ENCODE peak calls at places on chromosome 7, in five cellular contexts. Y is A549; M is CD8-positive, alpha-beta memory T cell; T is gastrocnemius medialis; D is colonic mucosa. A is an unnamed sample.

GRCh38 chr7:117715784-117716445 is 157.3 kb downstream of the CTTNBP2 start:
- DNase-seq in Y (peak; percentile 83), M (no peak), T (no peak), D (peak; percentile 76), A (peak; percentile 33)

GRCh38 chr7:582931-583330 is 63.3 kb upstream of the PDGFA start:
- DNase-seq in Y (no peak), M (no peak), T (no peak), D (no peak), A (no peak)

GRCh38 chr7:24718977-24719491 is 38.2 kb downstream of the GSDME start:
- DNase-seq in Y (no peak), M (no peak), T (no peak), D (no peak), A (no peak)

GRCh38 chr7:131556055-131556911 is at the start of gene PODXL:
- DNase-seq in Y (peak; percentile 57), M (peak; percentile 41), T (peak; percentile 41), D (peak; percentile 68), A (peak; percentile 55)

GRCh38 chr7:155489862-155490696 is 32.1 kb downstream of the EN2 start:
- DNase-seq in Y (no peak), M (no peak), T (no peak), D (peak; percentile 48), A (no peak)

GRCh38 chr7:112869111-112869774 is 79.0 kb upstream of the TMEM168 start:
- DNase-seq in Y (peak; percentile 55), M (peak; percentile 23), T (no peak), D (peak; percentile 36), A (peak; percentile 60)

GRCh38 chr7:84161398-84161797 is 33.2 kb downstream of the SEMA3A start:
- DNase-seq in Y (no peak), M (no peak), T (no peak), D (no peak), A (no peak)

GRCh38 chr7:8177109-8177933 is 84.6 kb downstream of the ICA1 start:
- DNase-seq in Y (no peak), M (no peak), T (no peak), D (no peak), A (no peak)

GRCh38 chr7:151990567-151990966 is 34.3 kb downstream of the GALNTL5 start:
- DNase-seq in Y (peak; percentile 12), M (no peak), T (no peak), D (no peak), A (no peak)

GRCh38 chr7:20307901-20308300 is 22.8 kb upstream of the ITGB8 start:
- DNase-seq in Y (no peak), M (no peak), T (no peak), D (no peak), A (peak; percentile 61)

GRCh38 chr7:25028370-25028971 is 48.5 kb upstream of the OSBPL3 start:
- DNase-seq in Y (peak; percentile 70), M (no peak), T (no peak), D (no peak), A (no peak)

GRCh38 chr7:32489788-32490126 is 423 bp downstream of the LSM5 start:
- DNase-seq in Y (no peak), M (no peak), T (no peak), D (no peak), A (no peak)
- H3K9me3 ChIP-seq in Y (no peaks in the 10 kb centered on the region), M (no peaks in the 10 kb centered on the region), T (no peaks in the 10 kb centered on the region), D (no peaks in the 10 kb centered on the region), A (no peaks in the 10 kb centered on the region)

DNA sequence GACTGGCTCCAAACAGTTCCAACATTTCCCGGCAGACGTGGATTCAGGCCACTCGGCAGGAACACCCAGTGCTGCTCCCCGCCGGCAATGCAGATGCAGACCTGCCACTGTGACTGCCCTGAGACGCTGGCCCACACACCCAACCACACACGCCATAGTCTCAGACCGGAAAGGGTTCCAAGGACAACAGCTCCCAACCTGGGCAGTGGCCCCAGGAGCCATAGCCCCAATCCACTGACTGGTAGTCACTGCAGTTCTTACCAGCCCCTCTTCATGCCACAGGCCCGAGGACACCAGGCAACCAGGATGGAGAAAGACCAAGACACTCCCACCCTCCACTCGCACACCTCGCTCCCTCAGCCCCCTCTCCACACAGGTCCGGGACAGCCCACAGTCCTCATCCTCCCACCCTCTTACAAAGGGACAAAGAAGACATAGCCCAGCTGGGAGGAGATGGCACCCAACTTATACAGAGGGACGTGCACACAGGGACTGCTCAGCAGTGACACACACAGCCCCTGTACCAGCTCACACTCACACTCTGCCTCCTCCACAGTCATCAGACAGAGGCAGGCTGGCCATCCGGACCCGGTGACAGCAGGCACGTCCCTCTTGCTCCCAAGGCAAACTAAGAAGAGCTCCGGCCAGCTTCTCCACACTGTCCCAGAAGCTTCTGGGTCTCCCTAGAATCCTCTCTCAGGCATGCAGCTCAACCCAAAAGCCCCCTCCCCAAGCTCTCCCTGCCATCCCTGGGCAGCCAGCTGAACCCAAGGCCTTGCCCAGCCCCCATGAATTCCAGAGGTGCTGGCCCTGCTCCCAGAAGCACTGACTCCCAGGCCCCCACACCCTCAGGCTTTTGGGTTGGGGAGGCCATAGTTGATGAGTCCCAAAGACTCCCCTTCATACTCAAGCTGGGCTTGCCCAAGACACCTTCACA is 24.8 kb downstream of the KCNH2 start:
- DNase-seq in Y (no peak), M (no peak), T (no peak), D (no peak), A (no peak)
- H3K9me3 ChIP-seq in Y (no peaks in the 10 kb centered on the region), M (no peaks in the 10 kb centered on the region), T (no peaks in the 10 kb centered on the region), D (no peaks in the 10 kb centered on the region), A (no peaks in the 10 kb centered on the region)

DNA sequence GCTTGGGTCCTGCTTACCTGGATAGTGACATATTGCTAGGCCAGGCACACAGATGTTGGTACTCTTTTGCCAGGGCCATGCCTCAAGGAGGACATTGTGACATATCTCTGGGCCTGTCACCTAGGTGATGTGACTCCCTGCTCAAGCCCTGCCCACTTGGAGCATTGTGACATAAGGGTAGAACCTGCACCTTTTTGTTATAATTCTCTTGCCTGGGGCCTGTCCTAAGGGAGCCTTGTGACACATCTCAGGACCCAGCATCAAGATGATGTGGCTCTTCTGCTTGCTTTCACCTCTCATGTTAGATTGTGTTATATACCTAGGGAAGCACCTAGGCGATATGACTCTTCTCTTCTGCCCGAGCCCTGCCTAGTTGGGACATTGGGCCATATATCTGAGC is 57.4 kb downstream of the ZNF736 start:
- DNase-seq in Y (no peak), M (no peak), T (no peak), D (no peak), A (no peak)
- H3K9me3 ChIP-seq in Y (peaks cover 12% of the 10 kb centered on the region), M (peaks cover 14% of the 10 kb centered on the region), T (no peaks in the 10 kb centered on the region), D (no peaks in the 10 kb centered on the region), A (no peaks in the 10 kb centered on the region)

DNA sequence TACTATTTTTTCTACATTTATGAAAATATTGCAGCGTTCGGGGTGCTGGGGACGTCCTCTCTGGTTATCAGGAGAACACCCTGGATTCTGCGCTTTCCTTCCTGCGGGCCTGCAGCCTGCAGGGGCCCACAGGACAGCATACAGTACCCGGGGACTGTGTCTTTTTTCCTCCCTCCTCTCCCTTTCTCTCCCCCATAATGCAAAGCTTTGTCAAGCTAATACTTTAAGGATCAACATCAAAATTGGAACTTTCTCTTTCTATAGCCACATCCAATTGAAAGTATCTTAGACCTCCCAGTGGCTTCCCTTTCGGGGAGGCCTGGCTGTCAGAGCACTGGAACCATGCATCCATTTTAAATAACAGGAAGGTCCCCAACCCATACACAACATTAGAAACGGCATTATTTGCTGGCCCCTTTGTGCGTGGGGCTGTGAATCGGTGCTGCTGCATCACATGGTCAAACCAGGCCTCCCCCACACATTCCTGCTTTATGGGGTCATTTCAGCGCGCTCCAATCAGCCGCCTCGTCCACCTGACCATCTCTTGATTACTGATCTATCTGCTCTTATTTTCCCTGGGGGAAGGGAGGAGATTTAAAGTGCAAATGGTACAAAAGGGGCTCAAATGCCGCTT is 505.1 kb downstream of the DNAJB6 start:
- DNase-seq in Y (no peak), M (no peak), T (no peak), D (no peak), A (no peak)
- H3K9me3 ChIP-seq in Y (peaks cover 11% of the 10 kb centered on the region), M (no peaks in the 10 kb centered on the region), T (no peaks in the 10 kb centered on the region), D (no peaks in the 10 kb centered on the region), A (no peaks in the 10 kb centered on the region)

DNA sequence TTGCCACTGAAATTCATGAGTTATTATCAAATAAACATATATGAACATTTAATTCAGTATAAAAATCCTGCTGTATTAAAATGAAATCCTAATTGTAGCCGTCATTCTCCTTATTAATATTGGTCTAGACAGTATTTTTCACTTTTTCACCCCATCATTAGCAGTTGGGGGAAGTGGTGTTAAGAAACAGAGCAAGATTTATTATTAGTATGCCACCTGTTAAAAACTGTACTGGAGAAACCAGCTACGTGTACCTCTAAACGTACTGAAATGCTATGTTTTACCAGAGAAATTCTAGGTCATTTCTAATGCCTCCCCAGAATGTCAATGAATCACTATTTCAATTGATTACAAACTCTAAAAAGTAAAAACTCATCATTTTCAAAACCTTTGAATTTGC is 9.8 kb upstream of the ZNRF2 start:
- DNase-seq in Y (no peak), M (no peak), T (no peak), D (no peak), A (no peak)
- H3K9me3 ChIP-seq in Y (no peaks in the 10 kb centered on the region), M (no peaks in the 10 kb centered on the region), T (no peaks in the 10 kb centered on the region), D (no peaks in the 10 kb centered on the region), A (no peaks in the 10 kb centered on the region)

DNA sequence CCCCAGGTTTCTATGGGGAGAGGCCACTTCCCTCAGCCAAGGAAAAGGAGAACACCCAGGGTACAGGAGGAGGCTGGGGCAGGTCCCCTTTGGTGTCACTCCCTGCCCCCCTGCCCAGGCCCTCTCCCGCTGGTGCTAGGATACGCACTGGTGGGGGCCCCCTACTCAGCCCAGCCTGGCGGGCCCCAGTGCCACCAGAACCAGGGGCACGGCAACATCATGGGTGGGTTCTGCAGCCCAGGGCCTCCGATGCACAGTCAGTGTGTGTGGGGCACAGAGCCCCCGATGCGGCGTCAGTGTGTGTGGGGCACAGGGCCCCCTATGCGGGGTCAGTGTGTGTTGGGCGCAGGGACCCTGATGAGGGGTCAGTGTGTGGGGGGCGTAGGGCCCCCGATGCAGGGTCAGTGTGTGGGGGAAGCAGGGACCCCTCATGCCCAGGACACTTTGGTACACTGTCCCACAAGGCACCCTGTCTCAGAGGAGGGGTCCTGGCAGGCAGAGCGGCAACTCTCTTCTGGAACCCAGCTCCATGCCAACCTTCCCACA is 23.1 kb upstream of the ZNF735 start:
- DNase-seq in Y (no peak), M (no peak), T (no peak), D (no peak), A (no peak)
- H3K9me3 ChIP-seq in Y (peaks cover 8% of the 10 kb centered on the region), M (no peaks in the 10 kb centered on the region), T (no peaks in the 10 kb centered on the region), D (no peaks in the 10 kb centered on the region), A (no peaks in the 10 kb centered on the region)

GRCh38 chr7:134084488-134085144 is 42.5 kb upstream of the LRGUK start:
- DNase-seq in Y (no peak), M (no peak), T (no peak), D (no peak), A (no peak)
- H3K9me3 ChIP-seq in Y (peaks cover 17% of the 10 kb centered on the region), M (no peaks in the 10 kb centered on the region), T (no peaks in the 10 kb centered on the region), D (no peaks in the 10 kb centered on the region), A (peaks cover 7% of the 10 kb centered on the region)